ENCODE peak calls at places on chromosomes 1 and 21, in ten cellular contexts. One of them, this sample, is unnamed.

GRCh38 chr1:201582261-201582951 is 43.5 kb downstream of the NAV1 start:
- DNase-seq in colonic mucosa: no peak
- DNase-seq in mesenchymal stem cell: peak; percentile 90
- DNase-seq in K562: peak; percentile 87
- DNase-seq in NT2/D1: no peak
- DNase-seq in neural progenitor cell: no peak
- DNase-seq in endothelial cell of umbilical vein: no peak
- DNase-seq in endodermal cell: peak; percentile 63
- DNase-seq in fibroblast of lung: peak; percentile 72
- DNase-seq in PC-3: no peak
- DNase-seq in this sample: no peak

GRCh38 chr1:11908139-11909021 is 17.8 kb downstream of the KIAA2013 start:
- DNase-seq in neural progenitor cell: peak; percentile 94
- DNase-seq in K562: peak; percentile 98
- DNase-seq in NT2/D1: peak; percentile 84
- DNase-seq in endodermal cell: peak; percentile 96
- DNase-seq in colonic mucosa: peak; percentile 94
- DNase-seq in mesenchymal stem cell: peak; percentile 100
- DNase-seq in fibroblast of lung: peak; percentile 98
- DNase-seq in endothelial cell of umbilical vein: peak; percentile 93
- DNase-seq in PC-3: peak; percentile 98
- DNase-seq in this sample: peak; percentile 95

GRCh38 chr1:2311184-2312032 is 79.9 kb downstream of the MORN1 start:
- DNase-seq in mesenchymal stem cell: peak; percentile 78
- DNase-seq in colonic mucosa: peak; percentile 67
- DNase-seq in PC-3: peak; percentile 64
- DNase-seq in fibroblast of lung: peak; percentile 57
- DNase-seq in neural progenitor cell: peak; percentile 86
- DNase-seq in endodermal cell: peak; percentile 92
- DNase-seq in NT2/D1: peak; percentile 55
- DNase-seq in endothelial cell of umbilical vein: peak; percentile 43
- DNase-seq in K562: peak; percentile 79
- DNase-seq in this sample: no peak

GRCh38 chr1:24742090-24742938 is 2.9 kb upstream of the CLIC4 start:
- DNase-seq in NT2/D1: no peak
- DNase-seq in colonic mucosa: peak; percentile 76
- DNase-seq in endodermal cell: peak; percentile 87
- DNase-seq in endothelial cell of umbilical vein: no peak
- DNase-seq in K562: peak; percentile 70
- DNase-seq in mesenchymal stem cell: peak; percentile 87
- DNase-seq in neural progenitor cell: no peak
- DNase-seq in fibroblast of lung: peak; percentile 75
- DNase-seq in PC-3: no peak
- DNase-seq in this sample: no peak

GRCh38 chr1:99173282-99173681 is 91.0 kb upstream of the PLPPR4 start:
- DNase-seq in neural progenitor cell: no peak
- DNase-seq in fibroblast of lung: peak; percentile 48
- DNase-seq in PC-3: no peak
- DNase-seq in endothelial cell of umbilical vein: no peak
- DNase-seq in K562: no peak
- DNase-seq in NT2/D1: no peak
- DNase-seq in mesenchymal stem cell: no peak
- DNase-seq in colonic mucosa: no peak
- DNase-seq in endodermal cell: no peak
- DNase-seq in this sample: no peak

GRCh38 chr1:108151548-108151947 is 48.6 kb downstream of the SLC25A24 start:
- DNase-seq in PC-3: no peak
- DNase-seq in fibroblast of lung: no peak
- DNase-seq in endothelial cell of umbilical vein: no peak
- DNase-seq in mesenchymal stem cell: no peak
- DNase-seq in K562: no peak
- DNase-seq in endodermal cell: no peak
- DNase-seq in NT2/D1: no peak
- DNase-seq in colonic mucosa: no peak
- DNase-seq in neural progenitor cell: no peak
- DNase-seq in this sample: no peak

GRCh38 chr21:37558676-37559204 is 192.2 kb downstream of the DYRK1A start:
- DNase-seq in endodermal cell: no peak
- DNase-seq in PC-3: no peak
- DNase-seq in fibroblast of lung: no peak
- DNase-seq in endothelial cell of umbilical vein: no peak
- DNase-seq in mesenchymal stem cell: no peak
- DNase-seq in neural progenitor cell: no peak
- DNase-seq in colonic mucosa: no peak
- DNase-seq in K562: peak; percentile 70
- DNase-seq in NT2/D1: no peak
- DNase-seq in this sample: no peak

GRCh38 chr1:53092659-53093450 is 30.8 kb downstream of the PODN start:
- DNase-seq in endothelial cell of umbilical vein: no peak
- DNase-seq in neural progenitor cell: no peak
- DNase-seq in endodermal cell: no peak
- DNase-seq in fibroblast of lung: no peak
- DNase-seq in mesenchymal stem cell: no peak
- DNase-seq in colonic mucosa: no peak
- DNase-seq in PC-3: no peak
- DNase-seq in K562: no peak
- DNase-seq in NT2/D1: no peak
- DNase-seq in this sample: no peak

GRCh38 chr1:243234978-243235657 is 20.0 kb downstream of the CEP170 start:
- DNase-seq in PC-3: no peak
- DNase-seq in endothelial cell of umbilical vein: peak; percentile 75
- DNase-seq in NT2/D1: no peak
- DNase-seq in endodermal cell: no peak
- DNase-seq in K562: no peak
- DNase-seq in mesenchymal stem cell: no peak
- DNase-seq in colonic mucosa: no peak
- DNase-seq in neural progenitor cell: no peak
- DNase-seq in fibroblast of lung: peak; percentile 81
- DNase-seq in this sample: no peak

GRCh38 chr1:226632169-226632884 is 83.8 kb downstream of the STUM start:
- DNase-seq in K562: no peak
- DNase-seq in fibroblast of lung: no peak
- DNase-seq in mesenchymal stem cell: no peak
- DNase-seq in endothelial cell of umbilical vein: no peak
- DNase-seq in endodermal cell: peak; percentile 33
- DNase-seq in neural progenitor cell: no peak
- DNase-seq in PC-3: no peak
- DNase-seq in colonic mucosa: no peak
- DNase-seq in NT2/D1: no peak
- DNase-seq in this sample: peak; percentile 52

GRCh38 chr1:205582471-205583291 is 49.1 kb downstream of the ELK4 start:
- DNase-seq in endothelial cell of umbilical vein: peak; percentile 66
- DNase-seq in K562: no peak
- DNase-seq in NT2/D1: no peak
- DNase-seq in endodermal cell: peak; percentile 33
- DNase-seq in colonic mucosa: peak; percentile 85
- DNase-seq in PC-3: no peak
- DNase-seq in neural progenitor cell: no peak
- DNase-seq in fibroblast of lung: no peak
- DNase-seq in mesenchymal stem cell: no peak
- DNase-seq in this sample: peak; percentile 82

GRCh38 chr1:85027242-85027983 is 20.9 kb downstream of the MCOLN3 start:
- DNase-seq in colonic mucosa: no peak
- DNase-seq in neural progenitor cell: peak; percentile 26
- DNase-seq in PC-3: peak; percentile 21
- DNase-seq in endodermal cell: no peak
- DNase-seq in endothelial cell of umbilical vein: no peak
- DNase-seq in mesenchymal stem cell: peak; percentile 36
- DNase-seq in fibroblast of lung: peak; percentile 10
- DNase-seq in NT2/D1: no peak
- DNase-seq in K562: no peak
- DNase-seq in this sample: no peak

GRCh38 chr1:62508187-62508758 is 71.4 kb downstream of the USP1 start:
- DNase-seq in endodermal cell: no peak
- DNase-seq in fibroblast of lung: peak; percentile 42
- DNase-seq in mesenchymal stem cell: peak; percentile 55
- DNase-seq in endothelial cell of umbilical vein: peak; percentile 56
- DNase-seq in PC-3: peak; percentile 53
- DNase-seq in NT2/D1: peak; percentile 33
- DNase-seq in K562: peak; percentile 51
- DNase-seq in colonic mucosa: peak; percentile 22
- DNase-seq in neural progenitor cell: peak; percentile 17
- DNase-seq in this sample: no peak

GRCh38 chr1:13731897-13732296 is 31.9 kb downstream of the PRDM2 start:
- DNase-seq in fibroblast of lung: no peak
- DNase-seq in NT2/D1: no peak
- DNase-seq in colonic mucosa: no peak
- DNase-seq in endodermal cell: no peak
- DNase-seq in neural progenitor cell: no peak
- DNase-seq in PC-3: no peak
- DNase-seq in K562: no peak
- DNase-seq in endothelial cell of umbilical vein: no peak
- DNase-seq in mesenchymal stem cell: no peak
- DNase-seq in this sample: no peak

GRCh38 chr1:13730751-13731482 is 30.9 kb downstream of the PRDM2 start:
- DNase-seq in endothelial cell of umbilical vein: peak; percentile 20
- DNase-seq in K562: peak; percentile 34
- DNase-seq in fibroblast of lung: peak; percentile 74
- DNase-seq in PC-3: no peak
- DNase-seq in NT2/D1: no peak
- DNase-seq in mesenchymal stem cell: no peak
- DNase-seq in neural progenitor cell: no peak
- DNase-seq in endodermal cell: no peak
- DNase-seq in colonic mucosa: peak; percentile 62
- DNase-seq in this sample: no peak

GRCh38 chr1:13733705-13734104 is 33.7 kb downstream of the PRDM2 start:
- DNase-seq in K562: no peak
- DNase-seq in PC-3: no peak
- DNase-seq in neural progenitor cell: no peak
- DNase-seq in mesenchymal stem cell: no peak
- DNase-seq in endothelial cell of umbilical vein: no peak
- DNase-seq in endodermal cell: no peak
- DNase-seq in colonic mucosa: no peak
- DNase-seq in NT2/D1: no peak
- DNase-seq in fibroblast of lung: no peak
- DNase-seq in this sample: no peak

GRCh38 chr1:13735168-13735930 is 35.4 kb downstream of the PRDM2 start:
- DNase-seq in colonic mucosa: no peak
- DNase-seq in NT2/D1: no peak
- DNase-seq in K562: no peak
- DNase-seq in endodermal cell: no peak
- DNase-seq in endothelial cell of umbilical vein: no peak
- DNase-seq in fibroblast of lung: no peak
- DNase-seq in neural progenitor cell: peak; percentile 31
- DNase-seq in mesenchymal stem cell: no peak
- DNase-seq in PC-3: no peak
- DNase-seq in this sample: no peak

DNA sequence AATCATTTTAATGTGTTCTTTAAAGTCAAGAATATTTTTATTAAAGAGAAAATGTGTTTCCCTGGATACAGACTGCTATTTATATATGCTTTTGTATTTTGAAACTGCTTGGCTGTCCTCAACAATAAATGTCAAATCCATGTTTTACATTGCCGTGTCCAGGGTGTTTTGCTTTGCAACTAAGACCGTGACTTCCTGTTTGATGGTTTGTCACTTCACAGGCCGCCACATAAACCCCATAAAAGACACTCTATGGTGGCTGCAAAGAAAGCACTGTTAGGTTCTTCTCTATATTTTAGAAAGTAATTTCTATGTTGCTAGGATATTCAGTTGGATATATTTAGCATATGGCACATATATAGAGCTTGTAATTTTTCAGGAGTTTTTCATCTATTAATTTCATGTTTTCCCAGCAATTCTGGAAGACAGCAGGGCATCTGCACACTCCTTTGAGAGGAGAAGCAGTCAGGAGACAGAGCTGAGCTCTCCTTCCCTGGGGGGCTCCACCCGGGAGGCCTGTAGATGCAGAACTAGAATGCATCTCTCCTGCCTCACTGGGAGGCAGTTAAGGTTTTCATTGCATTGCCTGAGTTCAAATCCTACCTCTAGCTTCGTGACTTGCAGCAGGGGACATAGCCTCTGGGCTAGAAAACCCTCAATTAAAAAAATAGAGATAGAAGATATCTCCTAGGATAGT is 33.1 kb downstream of the PRDM2 start:
- DNase-seq in fibroblast of lung: no peak
- DNase-seq in colonic mucosa: no peak
- DNase-seq in endodermal cell: no peak
- DNase-seq in endothelial cell of umbilical vein: no peak
- DNase-seq in mesenchymal stem cell: no peak
- DNase-seq in neural progenitor cell: no peak
- DNase-seq in K562: no peak
- DNase-seq in PC-3: no peak
- DNase-seq in NT2/D1: no peak
- DNase-seq in this sample: no peak
- H3K9ac ChIP-seq in fibroblast of lung: no peak overlapping the region
- H3K9ac ChIP-seq in colonic mucosa: no peak overlapping the region
- H3K9ac ChIP-seq in endodermal cell: no peak overlapping the region
- H3K9ac ChIP-seq in endothelial cell of umbilical vein: no peak overlapping the region
- H3K9ac ChIP-seq in mesenchymal stem cell: peak overlapping the region; percentile 32
- H3K9ac ChIP-seq in neural progenitor cell: no peak overlapping the region
- H3K9ac ChIP-seq in K562: no peak overlapping the region
- H3K9ac ChIP-seq in PC-3: no peak overlapping the region
- H3K9ac ChIP-seq in NT2/D1: no peak overlapping the region
- H3K9ac ChIP-seq in this sample: no peak overlapping the region

DNA sequence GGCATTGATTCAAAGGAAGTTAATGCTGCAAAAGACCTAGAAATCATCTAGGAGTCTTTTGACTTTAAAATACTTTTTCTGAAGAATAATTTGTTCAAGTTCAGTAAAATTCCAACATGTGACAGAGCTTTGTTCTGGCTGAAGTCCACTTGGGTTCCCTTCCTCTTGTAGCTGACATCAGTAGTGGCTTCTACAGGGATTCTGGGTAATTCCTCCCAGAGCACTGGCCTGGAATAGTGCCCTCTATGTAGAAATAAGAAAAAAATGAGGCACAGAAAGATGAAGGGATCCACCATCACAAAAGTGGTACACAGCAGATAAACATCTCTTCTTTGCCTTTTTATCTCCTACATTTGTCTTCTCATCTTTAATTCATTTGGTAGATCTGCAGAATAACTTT is 548.1 kb downstream of the LTN1 start:
- DNase-seq in mesenchymal stem cell: no peak
- DNase-seq in endothelial cell of umbilical vein: no peak
- DNase-seq in neural progenitor cell: no peak
- DNase-seq in K562: no peak
- DNase-seq in fibroblast of lung: peak; percentile 6
- DNase-seq in colonic mucosa: no peak
- DNase-seq in endodermal cell: no peak
- DNase-seq in NT2/D1: no peak
- DNase-seq in PC-3: no peak
- DNase-seq in this sample: no peak
- H3K9me3 ChIP-seq in mesenchymal stem cell: no peaks in the 10 kb centered on the region
- H3K9me3 ChIP-seq in endothelial cell of umbilical vein: no peaks in the 10 kb centered on the region
- H3K9me3 ChIP-seq in neural progenitor cell: no peaks in the 10 kb centered on the region
- H3K9me3 ChIP-seq in K562: no peaks in the 10 kb centered on the region
- H3K9me3 ChIP-seq in fibroblast of lung: no peaks in the 10 kb centered on the region
- H3K9me3 ChIP-seq in colonic mucosa: no peaks in the 10 kb centered on the region
- H3K9me3 ChIP-seq in endodermal cell: no peaks in the 10 kb centered on the region
- H3K9me3 ChIP-seq in NT2/D1: peaks cover 10% of the 10 kb centered on the region
- H3K9me3 ChIP-seq in PC-3: no peaks in the 10 kb centered on the region
- H3K9me3 ChIP-seq in this sample: no peaks in the 10 kb centered on the region

GRCh38 chr1:203176273-203176672 is 647 bp upstream of the MYBPH start:
- DNase-seq in mesenchymal stem cell: no peak
- DNase-seq in endodermal cell: no peak
- DNase-seq in PC-3: no peak
- DNase-seq in fibroblast of lung: no peak
- DNase-seq in neural progenitor cell: no peak
- DNase-seq in K562: no peak
- DNase-seq in NT2/D1: no peak
- DNase-seq in endothelial cell of umbilical vein: no peak
- DNase-seq in colonic mucosa: no peak
- DNase-seq in this sample: peak; percentile 29
- H3K9ac ChIP-seq in mesenchymal stem cell: no peak overlapping the region
- H3K9ac ChIP-seq in endodermal cell: no peak overlapping the region
- H3K9ac ChIP-seq in PC-3: no peak overlapping the region
- H3K9ac ChIP-seq in fibroblast of lung: no peak overlapping the region
- H3K9ac ChIP-seq in neural progenitor cell: no peak overlapping the region
- H3K9ac ChIP-seq in K562: no peak overlapping the region
- H3K9ac ChIP-seq in NT2/D1: no peak overlapping the region
- H3K9ac ChIP-seq in endothelial cell of umbilical vein: no peak overlapping the region
- H3K9ac ChIP-seq in colonic mucosa: no peak overlapping the region
- H3K9ac ChIP-seq in this sample: no peak overlapping the region

GRCh38 chr1:3921786-3922185 is 21.7 kb upstream of the C1orf174 start:
- DNase-seq in colonic mucosa: no peak
- DNase-seq in K562: no peak
- DNase-seq in fibroblast of lung: no peak
- DNase-seq in endothelial cell of umbilical vein: no peak
- DNase-seq in PC-3: no peak
- DNase-seq in endodermal cell: no peak
- DNase-seq in NT2/D1: no peak
- DNase-seq in neural progenitor cell: no peak
- DNase-seq in mesenchymal stem cell: no peak
- DNase-seq in this sample: peak; percentile 41
- H3K9me3 ChIP-seq in colonic mucosa: no peaks in the 10 kb centered on the region
- H3K9me3 ChIP-seq in K562: peaks cover 2% of the 10 kb centered on the region
- H3K9me3 ChIP-seq in fibroblast of lung: no peaks in the 10 kb centered on the region
- H3K9me3 ChIP-seq in endothelial cell of umbilical vein: no peaks in the 10 kb centered on the region
- H3K9me3 ChIP-seq in PC-3: no peaks in the 10 kb centered on the region
- H3K9me3 ChIP-seq in endodermal cell: peaks cover 5% of the 10 kb centered on the region
- H3K9me3 ChIP-seq in NT2/D1: peaks cover 6% of the 10 kb centered on the region
- H3K9me3 ChIP-seq in neural progenitor cell: no peaks in the 10 kb centered on the region
- H3K9me3 ChIP-seq in mesenchymal stem cell: no peaks in the 10 kb centered on the region
- H3K9me3 ChIP-seq in this sample: no peaks in the 10 kb centered on the region

This sample was measured in kidney.